ENCODE peak calls at places on chromosome 20, in eight cellular contexts. J is gastrocnemius medialis, B is transverse colon, U is colonic mucosa, X is DND-41, T is upper lobe of right lung, H is lung, Z is heart right ventricle. V is an unnamed sample.

GRCh38 chr20:18394363-18394762 is 72.5 kb downstream of the DZANK1 start:
- DNase-seq in H (no peak), T (no peak), Z (no peak), U (no peak), X (no peak), B (no peak), J (no peak), V (no peak)

GRCh38 chr20:6925744-6926278 is 158.3 kb downstream of the BMP2 start:
- DNase-seq in Z (no peak), X (no peak), U (no peak), T (no peak), B (no peak), J (no peak), H (no peak), V (no peak)

GRCh38 chr20:12975833-12976608 is 32.8 kb upstream of the SPTLC3 start:
- DNase-seq in H (peak; percentile 35), J (no peak), B (no peak), Z (no peak), T (no peak), U (no peak), X (no peak), V (no peak)

GRCh38 chr20:46260936-46261454 is 47.3 kb downstream of the CDH22 start:
- DNase-seq in X (no peak), J (no peak), U (no peak), H (no peak), Z (no peak), T (no peak), B (no peak), V (no peak)

GRCh38 chr20:23366384-23366783 is 4.4 kb downstream of the GZF1 start:
- DNase-seq in J (no peak), Z (no peak), H (no peak), X (no peak), B (no peak), T (no peak), U (no peak), V (no peak)

GRCh38 chr20:32456869-32457421 is 98.8 kb downstream of the ASXL1 start:
- DNase-seq in U (no peak), B (no peak), H (no peak), T (no peak), X (no peak), J (no peak), Z (peak; percentile 64), V (no peak)

GRCh38 chr20:13800728-13801134 is 15.9 kb downstream of the NDUFAF5 start:
- DNase-seq in U (peak; percentile 52), H (peak; percentile 83), B (peak; percentile 66), Z (peak; percentile 90), T (peak; percentile 86), J (peak; percentile 98), X (peak; percentile 91), V (peak; percentile 75)

GRCh38 chr20:44355503-44356352 is at the start of gene HNF4A:
- DNase-seq in J (no peak), U (peak; percentile 83), B (peak; percentile 84), T (no peak), Z (no peak), X (no peak), H (no peak), V (no peak)

GRCh38 chr20:17912916-17913315 is 55.7 kb downstream of the SNX5 start:
- DNase-seq in H (no peak), X (no peak), J (no peak), T (no peak), B (no peak), Z (no peak), U (no peak), V (no peak)

GRCh38 chr20:47111576-47111975 is 216.9 kb downstream of the EYA2 start:
- DNase-seq in U (no peak), X (no peak), B (no peak), T (no peak), J (no peak), H (no peak), Z (no peak), V (no peak)

GRCh38 chr20:2616634-2617033 is 35.8 kb upstream of the NOP56 start:
- DNase-seq in X (no peak), H (no peak), Z (no peak), T (no peak), U (no peak), J (no peak), B (no peak), V (no peak)

GRCh38 chr20:34043025-34043424 is 49.3 kb downstream of the RALY start:
- DNase-seq in J (no peak), X (no peak), Z (no peak), B (no peak), U (no peak), H (no peak), T (no peak), V (no peak)

GRCh38 chr20:5654557-5654956 is 95.6 kb upstream of the SHLD1 start:
- DNase-seq in Z (no peak), U (no peak), T (no peak), H (no peak), B (no peak), X (no peak), J (no peak), V (no peak)

GRCh38 chr20:34262488-34263288 is 21.5 kb downstream of the ASIP start:
- DNase-seq in X (no peak), H (no peak), U (no peak), T (peak; percentile 55), B (peak; percentile 10), Z (peak; percentile 43), J (peak; percentile 58), V (peak; percentile 53)

GRCh38 chr20:40108321-40108720 is 580.7 kb downstream of the MAFB start:
- DNase-seq in Z (no peak), X (no peak), B (no peak), U (no peak), H (no peak), J (peak; percentile 30), T (no peak), V (no peak)

GRCh38 chr20:21361266-21361665 is 36.1 kb downstream of the NKX2-4 start:
- DNase-seq in U (no peak), X (no peak), B (no peak), J (no peak), T (no peak), H (no peak), Z (no peak), V (no peak)

GRCh38 chr20:6828794-6829423 is 61.4 kb downstream of the BMP2 start:
- DNase-seq in H (peak; percentile 59), U (peak; percentile 73), J (peak; percentile 33), B (peak; percentile 71), T (no peak), Z (peak; percentile 15), X (peak; percentile 55), V (no peak)

GRCh38 chr20:48051810-48052491 is 266.7 kb upstream of the SULF2 start:
- DNase-seq in T (no peak), B (no peak), U (no peak), H (no peak), J (no peak), Z (no peak), X (no peak), V (no peak)

GRCh38 chr20:54345301-54345724 is 130.1 kb upstream of the DOK5 start:
- DNase-seq in J (no peak), X (no peak), Z (no peak), B (no peak), T (no peak), U (no peak), H (no peak), V (no peak)

GRCh38 chr20:41669708-41670263 is 51.6 kb upstream of the CHD6 start:
- DNase-seq in B (no peak), T (no peak), U (no peak), J (no peak), X (no peak), Z (no peak), H (no peak), V (no peak)

GRCh38 chr20:23143098-23143497 is 57.0 kb upstream of the CD93 start:
- DNase-seq in X (peak; percentile 77), J (peak; percentile 86), Z (no peak), H (no peak), U (no peak), T (no peak), B (peak; percentile 37), V (peak; percentile 68)

GRCh38 chr20:5090191-5090590 is 29.6 kb downstream of the PCNA start:
- DNase-seq in Z (no peak), J (no peak), U (no peak), H (peak; percentile 32), T (no peak), B (no peak), X (no peak), V (no peak)

GRCh38 chr20:57435498-57436222 is 44.5 kb downstream of the RBM38 start:
- DNase-seq in T (peak; percentile 85), J (peak; percentile 94), U (peak; percentile 79), Z (peak; percentile 62), H (peak; percentile 82), B (peak; percentile 74), X (peak; percentile 41), V (peak; percentile 84)

GRCh38 chr20:62111148-62111547 is 11.1 kb upstream of the LSM14B start:
- DNase-seq in H (no peak), X (no peak), B (no peak), U (no peak), J (no peak), T (no peak), Z (no peak), V (no peak)
- H3K9me3 ChIP-seq in H (peaks cover 45% of the 10 kb centered on the region), X (peaks cover 30% of the 10 kb centered on the region), B (peaks cover 50% of the 10 kb centered on the region), U (no peaks in the 10 kb centered on the region), J (peaks cover 26% of the 10 kb centered on the region), T (peaks cover 27% of the 10 kb centered on the region), Z (peaks cover 43% of the 10 kb centered on the region), V (peaks cover 65% of the 10 kb centered on the region)

GRCh38 chr20:10609726-10610125 is 64.1 kb downstream of the JAG1 start:
- DNase-seq in B (no peak), H (no peak), T (no peak), J (no peak), U (no peak), X (no peak), Z (no peak), V (no peak)
- H3K27ac ChIP-seq in B (peak overlapping the region; percentile 28), H (peak overlapping the region; percentile 72), T (peak overlapping the region; percentile 74), J (peak overlapping the region; percentile 68), U (no peak overlapping the region), X (no peak overlapping the region), Z (peak overlapping the region; percentile 83), V (peak overlapping the region; percentile 87)

GRCh38 chr20:50527068-50527605 is 17.0 kb downstream of the PTPN1 start:
- DNase-seq in T (no peak), Z (no peak), J (no peak), U (no peak), X (no peak), H (no peak), B (no peak), V (no peak)

GRCh38 chr20:50528804-50529351 is 18.7 kb downstream of the PTPN1 start:
- DNase-seq in U (no peak), H (no peak), T (no peak), B (no peak), J (no peak), Z (no peak), X (no peak), V (no peak)

GRCh38 chr20:50532231-50532630 is 22.0 kb downstream of the PTPN1 start:
- DNase-seq in X (no peak), H (no peak), J (no peak), Z (no peak), B (no peak), T (no peak), U (no peak), V (no peak)

GRCh38 chr20:50526403-50526989 is 16.3 kb downstream of the PTPN1 start:
- DNase-seq in J (no peak), T (no peak), H (no peak), X (no peak), B (no peak), U (no peak), Z (no peak), V (no peak)

GRCh38 chr20:50528129-50528528 is 17.9 kb downstream of the PTPN1 start:
- DNase-seq in X (no peak), U (no peak), B (no peak), T (no peak), J (no peak), Z (no peak), H (no peak), V (no peak)
- TF ChIP-seq CTCF in X (no peak), U (no peak), B (no peak), T (no peak), J (no peak), Z (no peak), H (no peak), V (no peak)

GRCh38 chr20:19917110-19917509 is 100.1 kb upstream of the NAA20 start:
- DNase-seq in Z (no peak), U (no peak), H (no peak), B (no peak), J (no peak), T (no peak), X (no peak), V (no peak)
- H3K9me3 ChIP-seq in Z (no peaks in the 10 kb centered on the region), U (no peaks in the 10 kb centered on the region), H (no peaks in the 10 kb centered on the region), B (no peaks in the 10 kb centered on the region), J (no peaks in the 10 kb centered on the region), T (no peaks in the 10 kb centered on the region), X (no peaks in the 10 kb centered on the region), V (no peaks in the 10 kb centered on the region)